ENCODE peak calls at places on chromosome X, in seven cellular contexts. One of them, this sample, is unnamed.

GRCh38 chrX:31445542-31445941 is 373.7 kb upstream of the FTHL17 start:
- DNase-seq in DMS153: no peak
- DNase-seq in CD4-positive, alpha-beta memory T cell: no peak
- DNase-seq in stimulated activated CD4-positive, alpha-beta T cell treated with anti-CD3 and anti-CD28 coated beads, Interleukin-1b, Interleukin-23, amount 100 ng/mL, for 4 hours: no peak
- DNase-seq in M059J: no peak
- DNase-seq in posterior vena cava: no peak
- DNase-seq in cardiac muscle cell: no peak
- DNase-seq in this sample: no peak

GRCh38 chrX:46298821-46299220 is 246.4 kb downstream of the ZNF674 start:
- DNase-seq in DMS153: no peak
- DNase-seq in CD4-positive, alpha-beta memory T cell: no peak
- DNase-seq in stimulated activated CD4-positive, alpha-beta T cell treated with anti-CD3 and anti-CD28 coated beads, Interleukin-1b, Interleukin-23, amount 100 ng/mL, for 4 hours: no peak
- DNase-seq in M059J: peak
- DNase-seq in posterior vena cava: no peak
- DNase-seq in cardiac muscle cell: no peak
- DNase-seq in this sample: no peak

GRCh38 chrX:915427-916234 is 285.0 kb downstream of the SHOX start:
- DNase-seq in DMS153: no peak
- DNase-seq in CD4-positive, alpha-beta memory T cell: peak
- DNase-seq in stimulated activated CD4-positive, alpha-beta T cell treated with anti-CD3 and anti-CD28 coated beads, Interleukin-1b, Interleukin-23, amount 100 ng/mL, for 4 hours: no peak
- DNase-seq in M059J: no peak
- DNase-seq in posterior vena cava: no peak
- DNase-seq in cardiac muscle cell: no peak
- DNase-seq in this sample: no peak

GRCh38 chrX:132271330-132271729 is 52.1 kb upstream of the RAP2C start:
- DNase-seq in DMS153: no peak
- DNase-seq in CD4-positive, alpha-beta memory T cell: no peak
- DNase-seq in stimulated activated CD4-positive, alpha-beta T cell treated with anti-CD3 and anti-CD28 coated beads, Interleukin-1b, Interleukin-23, amount 100 ng/mL, for 4 hours: no peak
- DNase-seq in M059J: peak
- DNase-seq in posterior vena cava: no peak
- DNase-seq in cardiac muscle cell: no peak
- DNase-seq in this sample: no peak

GRCh38 chrX:127649011-127649410 is 403.2 kb downstream of the ACTRT1 start:
- DNase-seq in DMS153: no peak
- DNase-seq in CD4-positive, alpha-beta memory T cell: no peak
- DNase-seq in stimulated activated CD4-positive, alpha-beta T cell treated with anti-CD3 and anti-CD28 coated beads, Interleukin-1b, Interleukin-23, amount 100 ng/mL, for 4 hours: no peak
- DNase-seq in M059J: no peak
- DNase-seq in posterior vena cava: no peak
- DNase-seq in cardiac muscle cell: no peak
- DNase-seq in this sample: no peak

GRCh38 chrX:97294016-97294415 is 410.3 kb downstream of the RPA4 start:
- DNase-seq in DMS153: no peak
- DNase-seq in CD4-positive, alpha-beta memory T cell: no peak
- DNase-seq in stimulated activated CD4-positive, alpha-beta T cell treated with anti-CD3 and anti-CD28 coated beads, Interleukin-1b, Interleukin-23, amount 100 ng/mL, for 4 hours: no peak
- DNase-seq in M059J: peak
- DNase-seq in posterior vena cava: no peak
- DNase-seq in cardiac muscle cell: no peak
- DNase-seq in this sample: no peak

GRCh38 chrX:35890699-35891098 is 28.8 kb upstream of the CFAP47 start:
- DNase-seq in DMS153: peak
- DNase-seq in CD4-positive, alpha-beta memory T cell: no peak
- DNase-seq in stimulated activated CD4-positive, alpha-beta T cell treated with anti-CD3 and anti-CD28 coated beads, Interleukin-1b, Interleukin-23, amount 100 ng/mL, for 4 hours: no peak
- DNase-seq in M059J: peak
- DNase-seq in posterior vena cava: no peak
- DNase-seq in cardiac muscle cell: peak
- DNase-seq in this sample: peak

GRCh38 chrX:129549124-129549523 is 9.1 kb downstream of the OCRL start:
- DNase-seq in DMS153: no peak
- DNase-seq in CD4-positive, alpha-beta memory T cell: no peak
- DNase-seq in stimulated activated CD4-positive, alpha-beta T cell treated with anti-CD3 and anti-CD28 coated beads, Interleukin-1b, Interleukin-23, amount 100 ng/mL, for 4 hours: no peak
- DNase-seq in M059J: no peak
- DNase-seq in posterior vena cava: no peak
- DNase-seq in cardiac muscle cell: no peak
- DNase-seq in this sample: no peak

GRCh38 chrX:133948895-133949294 is 36.5 kb downstream of the GPC3 start:
- DNase-seq in DMS153: no peak
- DNase-seq in CD4-positive, alpha-beta memory T cell: no peak
- DNase-seq in stimulated activated CD4-positive, alpha-beta T cell treated with anti-CD3 and anti-CD28 coated beads, Interleukin-1b, Interleukin-23, amount 100 ng/mL, for 4 hours: no peak
- DNase-seq in M059J: no peak
- DNase-seq in posterior vena cava: no peak
- DNase-seq in cardiac muscle cell: no peak
- DNase-seq in this sample: no peak

GRCh38 chrX:55326985-55327384 is 62.3 kb upstream of the PAGE3 start:
- DNase-seq in DMS153: no peak
- DNase-seq in CD4-positive, alpha-beta memory T cell: no peak
- DNase-seq in stimulated activated CD4-positive, alpha-beta T cell treated with anti-CD3 and anti-CD28 coated beads, Interleukin-1b, Interleukin-23, amount 100 ng/mL, for 4 hours: no peak
- DNase-seq in M059J: no peak
- DNase-seq in posterior vena cava: no peak
- DNase-seq in cardiac muscle cell: no peak
- DNase-seq in this sample: no peak

GRCh38 chrX:1468250-1468772 is 15.6 kb upstream of the ASMTL start:
- DNase-seq in DMS153: no peak
- DNase-seq in CD4-positive, alpha-beta memory T cell: peak
- DNase-seq in stimulated activated CD4-positive, alpha-beta T cell treated with anti-CD3 and anti-CD28 coated beads, Interleukin-1b, Interleukin-23, amount 100 ng/mL, for 4 hours: peak
- DNase-seq in M059J: peak
- DNase-seq in posterior vena cava: peak
- DNase-seq in cardiac muscle cell: no peak
- DNase-seq in this sample: peak

GRCh38 chrX:39599339-39599738 is 498.4 kb downstream of the BCOR start:
- DNase-seq in DMS153: no peak
- DNase-seq in CD4-positive, alpha-beta memory T cell: no peak
- DNase-seq in stimulated activated CD4-positive, alpha-beta T cell treated with anti-CD3 and anti-CD28 coated beads, Interleukin-1b, Interleukin-23, amount 100 ng/mL, for 4 hours: no peak
- DNase-seq in M059J: no peak
- DNase-seq in posterior vena cava: no peak
- DNase-seq in cardiac muscle cell: no peak
- DNase-seq in this sample: no peak

GRCh38 chrX:23699636-23700194 is 32.4 kb downstream of the PRDX4 start:
- DNase-seq in DMS153: no peak
- DNase-seq in CD4-positive, alpha-beta memory T cell: no peak
- DNase-seq in stimulated activated CD4-positive, alpha-beta T cell treated with anti-CD3 and anti-CD28 coated beads, Interleukin-1b, Interleukin-23, amount 100 ng/mL, for 4 hours: no peak
- DNase-seq in M059J: no peak
- DNase-seq in posterior vena cava: no peak
- DNase-seq in cardiac muscle cell: peak
- DNase-seq in this sample: peak

GRCh38 chrX:149221246-149221645 is 283.9 kb downstream of the IDS start:
- DNase-seq in DMS153: no peak
- DNase-seq in CD4-positive, alpha-beta memory T cell: no peak
- DNase-seq in stimulated activated CD4-positive, alpha-beta T cell treated with anti-CD3 and anti-CD28 coated beads, Interleukin-1b, Interleukin-23, amount 100 ng/mL, for 4 hours: no peak
- DNase-seq in M059J: no peak
- DNase-seq in posterior vena cava: no peak
- DNase-seq in cardiac muscle cell: peak
- DNase-seq in this sample: no peak

GRCh38 chrX:554271-554670 is 76.3 kb upstream of the SHOX start:
- DNase-seq in DMS153: no peak
- DNase-seq in CD4-positive, alpha-beta memory T cell: no peak
- DNase-seq in stimulated activated CD4-positive, alpha-beta T cell treated with anti-CD3 and anti-CD28 coated beads, Interleukin-1b, Interleukin-23, amount 100 ng/mL, for 4 hours: no peak
- DNase-seq in M059J: no peak
- DNase-seq in posterior vena cava: peak
- DNase-seq in cardiac muscle cell: no peak
- DNase-seq in this sample: no peak

GRCh38 chrX:120401301-120401700 is 39.4 kb downstream of the ATP1B4 start:
- DNase-seq in DMS153: no peak
- DNase-seq in CD4-positive, alpha-beta memory T cell: no peak
- DNase-seq in stimulated activated CD4-positive, alpha-beta T cell treated with anti-CD3 and anti-CD28 coated beads, Interleukin-1b, Interleukin-23, amount 100 ng/mL, for 4 hours: no peak
- DNase-seq in M059J: no peak
- DNase-seq in posterior vena cava: no peak
- DNase-seq in cardiac muscle cell: no peak
- DNase-seq in this sample: no peak

GRCh38 chrX:106706466-106706865 is 20.0 kb upstream of the RNF128 start:
- DNase-seq in DMS153: no peak
- DNase-seq in CD4-positive, alpha-beta memory T cell: no peak
- DNase-seq in stimulated activated CD4-positive, alpha-beta T cell treated with anti-CD3 and anti-CD28 coated beads, Interleukin-1b, Interleukin-23, amount 100 ng/mL, for 4 hours: no peak
- DNase-seq in M059J: no peak
- DNase-seq in posterior vena cava: no peak
- DNase-seq in cardiac muscle cell: no peak
- DNase-seq in this sample: no peak

This sample was measured in erythroblast.